ENCODE peak calls at places on chromosome 12, in ten cellular contexts. Z is mesothelial cell of epicardium; J is LNCaP clone FGC; K is thyroid gland; G is keratinocyte; Q is neural progenitor cell; S is PC-3; Y is GM06990; R is CD4-positive, alpha-beta T cell; B is left lung. C is an unnamed sample.

GRCh38 chr12:132803125-132803524 is 25.5 kb downstream of the GOLGA3 start:
- DNase-seq in Z (no peak), J (no peak), K (no peak), G (no peak), Q (no peak), S (no peak), Y (no peak), R (no peak), B (peak; percentile 25), C (no peak)

GRCh38 chr12:124395986-124396385 is 101.1 kb downstream of the RFLNA start:
- DNase-seq in Z (no peak), J (no peak), K (no peak), G (no peak), Q (no peak), S (peak; percentile 9), Y (no peak), R (no peak), B (no peak), C (no peak)

GRCh38 chr12:88172844-88173407 is 30.8 kb downstream of the TMTC3 start:
- DNase-seq in Z (no peak), J (peak; percentile 84), K (no peak), G (no peak), Q (no peak), S (peak; percentile 93), Y (no peak), R (no peak), B (no peak), C (no peak)

GRCh38 chr12:67624355-67624754 is 24.2 kb upstream of the DYRK2 start:
- DNase-seq in Z (no peak), J (no peak), K (no peak), G (no peak), Q (no peak), S (no peak), Y (no peak), R (no peak), B (no peak), C (no peak)

GRCh38 chr12:27245039-27245438 is 953 bp downstream of the STK38L start:
- DNase-seq in Z (no peak), J (no peak), K (no peak), G (no peak), Q (no peak), S (peak; percentile 28), Y (no peak), R (no peak), B (no peak), C (no peak)

GRCh38 chr12:85005615-85006014 is 30.5 kb downstream of the TSPAN19 start:
- DNase-seq in Z (no peak), J (no peak), K (no peak), G (no peak), Q (no peak), S (no peak), Y (no peak), R (no peak), B (no peak), C (no peak)

GRCh38 chr12:124323771-124324530 is 29.1 kb downstream of the RFLNA start:
- DNase-seq in Z (no peak), J (no peak), K (no peak), G (no peak), Q (no peak), S (peak; percentile 38), Y (no peak), R (no peak), B (no peak), C (no peak)

GRCh38 chr12:102064476-102064875 is 2.7 kb upstream of the WASHC3 start:
- DNase-seq in Z (no peak), J (no peak), K (no peak), G (no peak), Q (no peak), S (no peak), Y (no peak), R (no peak), B (no peak), C (no peak)

GRCh38 chr12:112826011-112826410 is 34.5 kb downstream of the RPH3A start:
- DNase-seq in Z (no peak), J (no peak), K (no peak), G (no peak), Q (no peak), S (no peak), Y (no peak), R (no peak), B (no peak), C (no peak)

GRCh38 chr12:4824415-4824814 is 85.3 kb upstream of the KCNA1 start:
- DNase-seq in Z (no peak), J (no peak), K (no peak), G (peak; percentile 1), Q (no peak), S (peak; percentile 35), Y (no peak), R (no peak), B (no peak), C (no peak)

GRCh38 chr12:50394469-50395029 is 1.9 kb downstream of the FAM186A start:
- DNase-seq in Z (no peak), J (no peak), K (no peak), G (no peak), Q (no peak), S (peak; percentile 49), Y (no peak), R (no peak), B (no peak), C (no peak)

GRCh38 chr12:51076235-51076930 is 7.0 kb downstream of the CSRNP2 start:
- DNase-seq in Z (no peak), J (no peak), K (no peak), G (no peak), Q (no peak), S (no peak), Y (no peak), R (no peak), B (no peak), C (no peak)

GRCh38 chr12:82057770-82058169 is 298.6 kb upstream of the PPFIA2 start:
- DNase-seq in Z (no peak), J (no peak), K (no peak), G (no peak), Q (no peak), S (peak; percentile 36), Y (no peak), R (no peak), B (no peak), C (no peak)
- TF ChIP-seq CTCF in Z (no peak), J (no peak), K (no peak), G (no peak), Q (no peak), S (no peak), Y (no peak), R (no peak), B (no peak), C (no peak)

DNA sequence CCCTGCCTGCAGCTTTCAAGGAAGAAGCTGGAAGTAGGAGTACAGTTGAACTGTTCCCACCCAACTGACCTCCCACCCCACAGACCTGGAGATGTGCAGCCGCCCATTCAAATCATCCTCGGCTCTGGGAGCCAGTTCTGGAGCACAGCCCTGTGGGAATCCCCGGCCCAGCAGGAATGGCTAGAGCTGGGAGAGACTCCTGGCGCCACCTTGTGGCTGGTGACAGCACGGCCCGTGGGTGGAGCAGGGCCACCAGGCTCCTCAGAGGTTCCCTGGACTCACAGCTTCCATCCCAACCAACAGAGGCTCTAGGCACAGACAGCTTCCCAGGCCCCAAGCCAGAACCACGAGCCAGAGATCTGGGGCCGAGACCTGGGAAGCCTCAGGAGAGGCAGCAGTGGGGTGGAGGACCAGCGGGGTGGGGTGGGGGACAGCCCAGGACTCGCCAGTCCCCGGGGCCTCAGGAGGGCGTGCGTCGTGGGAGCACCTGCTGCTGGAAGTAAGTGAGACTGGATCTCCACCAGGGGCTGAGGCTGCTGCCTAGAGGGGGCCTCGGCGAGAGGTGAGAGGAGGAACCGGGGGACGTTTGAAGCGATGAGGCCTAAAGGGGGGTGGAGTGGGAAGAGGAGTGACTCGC is 43.4 kb downstream of the RNF34 start:
- DNase-seq in Z (peak; percentile 73), J (peak; percentile 28), K (peak; percentile 79), G (no peak), Q (peak; percentile 87), S (peak; percentile 88), Y (peak; percentile 54), R (peak; percentile 48), B (peak; percentile 96), C (peak; percentile 97)
- TF ChIP-seq CTCF in Z (peak; percentile 80), J (peak; percentile 95), K (peak; percentile 78), G (peak; percentile 94), Q (peak; percentile 92), S (peak; percentile 97), Y (peak; percentile 92), R (peak; percentile 86), B (peak; percentile 85), C (peak; percentile 81)

GRCh38 chr12:54525383-54525782 is 24.0 kb upstream of the PDE1B start:
- DNase-seq in Z (no peak), J (no peak), K (no peak), G (no peak), Q (no peak), S (no peak), Y (no peak), R (no peak), B (no peak), C (no peak)

GRCh38 chr12:54523637-54524036 is 25.8 kb upstream of the PDE1B start:
- DNase-seq in Z (no peak), J (no peak), K (no peak), G (no peak), Q (no peak), S (no peak), Y (no peak), R (no peak), B (no peak), C (no peak)

GRCh38 chr12:54526800-54527630 is 22.4 kb upstream of the PDE1B start:
- DNase-seq in Z (no peak), J (peak; percentile 8), K (peak; percentile 38), G (no peak), Q (peak; percentile 82), S (peak; percentile 44), Y (no peak), R (peak; percentile 6), B (no peak), C (no peak)

GRCh38 chr12:54529581-54529980 is 19.8 kb upstream of the PDE1B start:
- DNase-seq in Z (no peak), J (no peak), K (no peak), G (no peak), Q (peak; percentile 12), S (no peak), Y (no peak), R (no peak), B (no peak), C (no peak)

DNA sequence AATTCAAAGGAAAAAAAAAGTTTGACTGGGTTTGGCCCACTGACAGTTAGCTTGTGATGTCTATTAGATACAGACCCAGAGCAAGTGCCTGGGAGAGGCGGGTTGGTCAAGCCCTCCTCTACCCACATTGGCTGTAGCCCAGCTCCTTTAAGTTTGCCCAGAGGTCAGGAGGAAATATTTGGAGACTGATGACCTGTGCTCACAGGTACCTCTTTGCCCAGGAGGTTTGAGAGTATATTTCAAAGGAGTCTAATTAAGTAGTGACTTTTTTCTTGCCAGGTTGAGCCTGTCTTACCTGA is 21.8 kb upstream of the PDE1B start:
- DNase-seq in Z (no peak), J (no peak), K (no peak), G (no peak), Q (no peak), S (no peak), Y (no peak), R (no peak), B (no peak), C (no peak)
- TF ChIP-seq CTCF in Z (no peak), J (no peak), K (no peak), G (no peak), Q (no peak), S (no peak), Y (no peak), R (no peak), B (no peak), C (no peak)

DNA sequence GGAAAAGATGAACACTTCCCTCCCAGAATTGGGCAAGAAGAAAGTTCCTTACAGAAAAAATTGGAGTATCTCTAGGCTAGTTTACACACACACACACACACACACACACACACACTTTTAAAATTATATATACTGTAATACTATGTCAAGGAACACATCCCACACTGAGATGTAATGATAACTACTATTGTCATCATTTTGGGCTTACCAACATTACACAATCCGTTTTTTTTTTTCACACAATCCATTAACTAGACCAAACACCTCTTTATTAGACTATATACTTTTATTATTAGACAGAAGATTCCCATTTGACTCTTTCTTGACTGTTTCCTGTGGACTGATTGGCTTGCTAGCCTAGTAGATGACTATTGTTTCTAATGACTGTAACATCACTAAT is 2.6 kb downstream of the LTBR start:
- DNase-seq in Z (no peak), J (no peak), K (no peak), G (no peak), Q (no peak), S (no peak), Y (no peak), R (no peak), B (no peak), C (no peak)
- TF ChIP-seq CTCF in Z (no peak), J (no peak), K (no peak), G (no peak), Q (no peak), S (no peak), Y (no peak), R (no peak), B (no peak), C (no peak)